ENCODE peak calls at places on chromosomes 16 and 17, in four cellular contexts. U is HepG2, P is GM12878, G is K562. D is an unnamed sample.
A peak's percentile ranks its signal among the peaks of the same experiment; 100 is the strongest.

GRCh38 chr16:66510298-66510697 is 39.6 kb downstream of the TK2 start:
- DNase-seq in U (no peak), P (no peak), G (no peak), D (no peak)

GRCh38 chr17:7136266-7136877 is 21.8 kb upstream of the ASGR2 start:
- DNase-seq in U (peak; percentile 63), P (peak; percentile 33), G (peak; percentile 53), D (peak; percentile 59)

GRCh38 chr17:64157669-64158180 is 27.8 kb upstream of the ERN1 start:
- DNase-seq in U (no peak), P (no peak), G (no peak), D (no peak)

GRCh38 chr17:9239260-9239820 is 218.0 kb downstream of the NTN1 start:
- DNase-seq in U (no peak), P (no peak), G (no peak), D (no peak)

GRCh38 chr16:50666658-50667496 is 14.2 kb downstream of the SNX20 start:
- DNase-seq in U (no peak), P (peak; percentile 58), G (no peak), D (no peak)

GRCh38 chr17:73291260-73291801 is 20.5 kb downstream of the CDC42EP4 start:
- DNase-seq in U (no peak), P (peak; percentile 70), G (peak; percentile 70), D (no peak)

GRCh38 chr16:8571061-8571596 is 19.2 kb downstream of the TMEM114 start:
- DNase-seq in U (peak; percentile 94), P (no peak), G (no peak), D (no peak)

GRCh38 chr16:56356276-56357241 is 68.8 kb downstream of the AMFR start:
- DNase-seq in U (peak; percentile 84), P (peak; percentile 46), G (peak; percentile 88), D (peak; percentile 90)

GRCh38 chr17:63519972-63520882 is 2.9 kb upstream of the KCNH6 start:
- DNase-seq in U (peak; percentile 96), P (no peak), G (no peak), D (no peak)

GRCh38 chr17:5758651-5759050 is 174.3 kb upstream of the NLRP1 start:
- DNase-seq in U (peak; percentile 30), P (peak; percentile 12), G (peak; percentile 15), D (no peak)

GRCh38 chr17:16191604-16192003 is 23.7 kb downstream of the NCOR1 start:
- DNase-seq in U (no peak), P (no peak), G (no peak), D (no peak)

GRCh38 chr17:15744091-15744676 is 12.1 kb downstream of the TBC1D26 start:
- DNase-seq in U (no peak), P (no peak), G (no peak), D (no peak)

GRCh38 chr16:53933407-53933806 is 229.5 kb downstream of the FTO start:
- DNase-seq in U (no peak), P (no peak), G (no peak), D (no peak)

GRCh38 chr17:31310260-31310659 is 3.6 kb downstream of the EVI2B start:
- DNase-seq in U (no peak), P (no peak), G (no peak), D (no peak)

GRCh38 chr17:65593870-65594584 is 32.6 kb upstream of the AXIN2 start:
- DNase-seq in U (no peak), P (no peak), G (no peak), D (no peak)

GRCh38 chr16:81445143-81445922 is 725 bp downstream of the CMIP start:
- DNase-seq in U (no peak), P (no peak), G (peak; percentile 78), D (peak; percentile 44)

GRCh38 chr16:64478258-64478906 is 643.5 kb downstream of the CDH11 start:
- DNase-seq in U (peak; percentile 64), P (no peak), G (no peak), D (no peak)

DNA sequence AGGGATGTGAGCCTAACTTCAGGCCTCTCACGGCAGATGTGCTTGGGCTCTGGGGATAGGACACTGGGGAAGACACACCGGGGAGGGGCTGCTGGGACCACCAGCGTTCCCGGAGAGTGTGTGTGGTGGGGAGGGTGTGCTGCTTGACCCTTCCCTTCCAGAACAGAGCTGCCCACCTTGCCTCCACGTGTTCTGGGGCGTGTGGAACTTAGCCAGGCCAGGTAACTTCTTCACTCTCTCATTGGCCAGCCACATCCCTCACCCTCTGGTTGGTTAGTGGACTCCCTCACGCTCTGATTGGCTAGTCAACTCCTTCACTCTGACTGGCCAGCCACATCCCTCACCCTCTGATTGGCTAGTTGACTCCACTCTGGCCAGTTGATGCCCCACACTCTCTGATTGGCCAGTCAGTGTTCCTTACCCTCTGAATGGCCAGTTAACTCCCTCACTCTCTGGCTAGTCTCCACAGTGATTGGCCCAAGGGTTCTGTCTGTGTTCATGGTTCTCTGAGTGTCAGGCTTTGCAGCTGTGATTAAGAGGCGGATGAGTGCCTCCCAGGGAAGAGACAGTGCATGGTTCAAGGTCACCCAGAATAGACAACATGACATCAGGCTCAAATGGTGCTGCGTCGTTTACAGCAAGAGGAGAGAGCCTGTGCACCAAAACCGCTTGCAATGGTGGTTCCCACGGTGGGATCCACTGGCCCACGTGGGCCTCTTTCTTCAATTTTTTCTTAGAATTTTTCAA is 10.0 kb downstream of the TMEM235 start:
- DNase-seq in U (peak; percentile 96), P (no peak), G (peak; percentile 94), D (peak; percentile 65)
- TF ChIP-seq TARDBP in U (peak; percentile 12), P (no peak), G (no peak), D (no peak)

GRCh38 chr16:47965439-47965838 is 190.4 kb downstream of the ABCC12 start:
- DNase-seq in U (no peak), P (no peak), G (no peak), D (no peak)
- TF ChIP-seq FOXK2 in U (no peak), P (no peak), G (no peak), D (no peak)

DNA sequence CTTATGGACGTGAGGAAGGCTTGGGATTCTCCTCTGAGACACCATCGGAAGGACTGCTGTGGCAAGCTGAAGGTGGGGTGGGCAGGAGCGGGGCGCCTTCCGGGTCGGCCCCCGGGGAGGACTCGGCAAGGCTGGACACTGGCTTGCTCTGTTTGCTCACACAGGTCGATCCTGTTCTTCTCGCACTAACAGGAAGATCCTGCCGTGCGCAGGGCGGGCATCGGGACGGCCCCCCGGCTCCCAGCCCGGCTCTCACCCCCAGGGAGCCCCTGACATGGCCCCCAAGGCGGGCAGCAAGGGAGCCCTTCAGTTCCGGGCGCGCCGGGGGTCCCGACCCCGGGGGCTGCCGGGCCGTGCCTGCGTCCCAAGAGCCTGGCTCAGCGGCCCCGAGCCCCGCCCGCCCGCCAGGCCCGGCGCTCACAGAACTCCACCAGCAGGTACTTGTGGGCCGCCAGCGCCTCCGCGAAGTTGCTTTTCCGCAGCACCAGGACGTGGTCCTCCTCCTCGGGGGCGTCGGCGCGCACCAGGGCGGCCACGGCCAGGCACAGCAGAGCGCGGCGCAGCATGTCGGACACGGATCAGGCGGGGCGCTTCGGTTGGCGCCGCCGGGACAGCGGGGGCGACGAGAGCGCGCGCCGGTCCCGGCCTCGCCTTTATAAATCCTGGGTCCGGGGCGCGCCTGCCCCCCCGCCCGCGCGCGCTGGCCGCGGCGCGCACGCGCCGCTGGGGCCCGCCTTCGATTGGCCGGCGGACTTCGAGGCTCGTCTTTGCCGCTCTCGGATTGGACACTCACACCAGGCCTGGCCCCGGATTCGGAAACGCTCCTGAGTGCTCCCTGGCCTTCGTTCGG is at the start of gene P4HB:
- DNase-seq in U (no peak), P (no peak), G (no peak), D (peak; percentile 97)
- TF ChIP-seq TARDBP in U (no peak), P (no peak), G (no peak), D (no peak)

GRCh38 chr16:87844374-87844733 is 25.0 kb downstream of the SLC7A5 start:
- DNase-seq in U (no peak), P (no peak), G (no peak), D (no peak)
- TF ChIP-seq FOXK2 in U (no peak), P (no peak), G (no peak), D (no peak)

DNA sequence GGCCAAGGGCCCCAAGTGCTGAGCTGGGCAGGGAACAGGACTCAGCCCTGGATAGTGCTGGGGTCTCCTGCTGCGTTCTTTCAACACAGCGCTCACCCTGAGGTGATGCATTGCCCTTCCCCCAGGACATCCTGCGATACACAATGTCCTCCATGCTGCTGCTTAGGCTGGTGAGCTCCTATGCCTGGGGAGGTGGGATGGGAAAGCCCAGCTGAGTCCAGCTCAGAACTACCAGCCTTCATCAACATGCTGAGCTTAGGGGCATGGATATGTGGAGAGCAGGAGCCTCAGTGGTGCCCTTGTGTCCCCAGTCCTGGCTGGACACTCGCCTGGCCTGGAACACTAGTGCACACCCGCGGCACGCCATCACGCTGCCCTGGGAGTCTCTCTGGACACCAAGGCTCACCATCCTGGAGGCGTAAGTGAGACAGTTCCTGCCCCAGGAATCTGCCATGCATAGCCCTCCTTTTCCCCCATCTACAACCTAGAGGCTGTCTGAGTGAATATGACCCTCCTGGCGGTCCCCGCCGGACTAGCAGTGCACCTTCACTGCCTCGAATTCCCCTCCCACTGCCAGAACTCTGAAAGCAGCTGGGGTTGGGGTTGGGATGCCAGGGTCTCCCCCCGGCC is 710 bp downstream of the ZACN start:
- DNase-seq in U (no peak), P (no peak), G (peak; percentile 32), D (no peak)
- TF ChIP-seq TARDBP in U (no peak), P (no peak), G (no peak), D (no peak)

GRCh38 chr17:35241520-35241919 is 1.4 kb upstream of the SLFN5 start:
- DNase-seq in U (no peak), P (no peak), G (no peak), D (no peak)

GRCh38 chr17:35240861-35241260 is 2.0 kb upstream of the SLFN5 start:
- DNase-seq in U (no peak), P (no peak), G (no peak), D (no peak)

GRCh38 chr17:35238817-35239216 is 4.1 kb upstream of the SLFN5 start:
- DNase-seq in U (no peak), P (no peak), G (no peak), D (no peak)

GRCh38 chr17:35242158-35242804 is 591 bp upstream of the SLFN5 start:
- DNase-seq in U (peak; percentile 53), P (no peak), G (peak; percentile 22), D (peak; percentile 54)

GRCh38 chr17:35239823-35240222 is 3.0 kb upstream of the SLFN5 start:
- DNase-seq in U (no peak), P (no peak), G (no peak), D (no peak)
- TF ChIP-seq FOXK2 in U (no peak), P (no peak), G (no peak), D (no peak)

GRCh38 chr17:48576479-48577309 is 1.5 kb downstream of the HOXB4 start:
- DNase-seq in U (no peak), P (no peak), G (peak; percentile 63), D (no peak)

GRCh38 chr17:48577946-48578615 is at the start of gene HOXB4:
- DNase-seq in U (no peak), P (peak; percentile 43), G (peak; percentile 92), D (no peak)

GRCh38 chr17:48578616-48579560 is 738 bp upstream of the HOXB4 start:
- DNase-seq in U (no peak), P (no peak), G (peak; percentile 60), D (no peak)

GRCh38 chr17:48575673-48576478 is 2.3 kb downstream of the HOXB4 start:
- DNase-seq in U (no peak), P (no peak), G (no peak), D (no peak)

GRCh38 chr17:48577330-48577945 is 712 bp downstream of the HOXB4 start:
- DNase-seq in U (no peak), P (no peak), G (peak; percentile 70), D (no peak)
- TF ChIP-seq TARDBP in U (no peak), P (no peak), G (no peak), D (no peak)

DNA sequence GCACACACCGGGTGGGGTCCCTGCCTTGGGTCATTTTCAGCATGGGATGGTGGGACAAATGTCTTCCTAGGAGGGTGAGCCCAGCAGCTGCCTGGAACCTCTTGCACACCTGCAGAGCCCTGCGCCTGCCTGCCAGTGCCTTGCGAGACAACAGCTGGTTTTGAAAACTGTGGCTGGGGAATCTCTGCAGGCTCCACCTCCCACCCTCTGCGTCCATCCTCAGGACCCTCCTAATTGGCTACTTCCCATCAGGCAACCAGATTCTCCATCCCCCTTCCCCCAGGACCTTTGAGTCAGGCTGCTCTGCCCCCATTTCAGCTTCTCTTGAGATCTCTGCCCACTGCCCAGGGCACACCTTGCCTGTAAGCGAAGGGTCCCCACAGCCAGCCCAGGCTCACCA is 26.6 kb downstream of the PEMT start:
- DNase-seq in U (no peak), P (no peak), G (no peak), D (no peak)
- TF ChIP-seq FOXK2 in U (no peak), P (no peak), G (no peak), D (no peak)